ENCODE peak calls at places on chromosomes 16 and 17, in ten cellular contexts. Q, P, X, O, Y, R, M, N, J and G are unnamed samples.

GRCh38 chr17:36937961-36938565 is 788 bp downstream of the LHX1 start:
- DNase-seq in J (peak; percentile 76), O (no peak), Q (no peak), Y (no peak), P (peak; percentile 51), N (peak; percentile 36), M (peak; percentile 69), R (no peak), X (peak; percentile 41), G (no peak)

GRCh38 chr16:88639231-88640038 is 1.1 kb downstream of the IL17C start:
- DNase-seq in J (peak; percentile 59), O (no peak), Y (no peak), X (no peak), P (peak; percentile 57), R (peak; percentile 81), M (peak; percentile 75), N (peak; percentile 53), Q (no peak), G (no peak)

GRCh38 chr16:56279132-56279531 is 87.8 kb downstream of the GNAO1 start:
- DNase-seq in M (no peak), J (no peak), P (no peak), X (no peak), Y (no peak), R (peak; percentile 16), O (peak; percentile 26), Q (no peak), N (no peak), G (peak; percentile 12)

GRCh38 chr16:74726736-74727135 is 26.1 kb upstream of the MLKL start:
- DNase-seq in J (no peak), O (peak; percentile 66), X (no peak), N (no peak), P (no peak), M (no peak), R (peak; percentile 61), Q (no peak), Y (no peak), G (peak; percentile 63)

GRCh38 chr16:56848955-56849689 is 15.9 kb upstream of the SLC12A3 start:
- DNase-seq in J (no peak), N (no peak), O (peak; percentile 64), Q (no peak), M (no peak), P (no peak), Y (no peak), X (peak; percentile 89), R (no peak), G (no peak)

GRCh38 chr17:78992542-78993212 is 13.0 kb upstream of the LGALS3BP start:
- DNase-seq in J (no peak), Y (no peak), N (peak; percentile 5), Q (no peak), P (no peak), R (peak; percentile 14), M (no peak), X (no peak), O (no peak), G (no peak)

GRCh38 chr16:69610356-69610755 is 44.6 kb downstream of the NFAT5 start:
- DNase-seq in O (no peak), X (peak; percentile 64), Q (no peak), J (peak; percentile 31), Y (no peak), M (peak; percentile 9), R (no peak), P (no peak), N (no peak), G (no peak)

GRCh38 chr17:62626719-62627218 is 701 bp upstream of the MRC2 start:
- DNase-seq in J (peak; percentile 89), P (no peak), R (peak; percentile 19), Y (no peak), N (peak; percentile 26), O (peak; percentile 51), M (peak; percentile 88), X (peak; percentile 82), Q (peak; percentile 70), G (no peak)

GRCh38 chr17:4074831-4075495 is 67.9 kb downstream of the ZZEF1 start:
- DNase-seq in Y (no peak), R (no peak), X (peak; percentile 35), M (peak; percentile 61), P (peak; percentile 75), J (peak; percentile 44), N (no peak), O (peak; percentile 51), Q (no peak), G (peak; percentile 81)

GRCh38 chr17:27496005-27496404 is 39.8 kb downstream of the KSR1 start:
- DNase-seq in O (no peak), Q (no peak), X (no peak), M (no peak), N (no peak), R (no peak), P (no peak), Y (no peak), J (no peak), G (peak; percentile 53)

GRCh38 chr17:10626378-10626777 is 30.7 kb downstream of the MYH3 start:
- DNase-seq in O (no peak), J (no peak), N (no peak), P (no peak), Y (no peak), Q (no peak), X (no peak), R (no peak), M (no peak), G (no peak)
- TF ChIP-seq CTCF in O (no peak), J (no peak), N (no peak), P (no peak), Y (no peak), Q (no peak), X (no peak), R (no peak), M (no peak), G (no peak)

GRCh38 chr16:72008424-72009216 is at the start of gene DHODH:
- DNase-seq in Q (peak; percentile 97), J (peak; percentile 99), Y (peak; percentile 89), N (peak; percentile 98), M (peak; percentile 99), R (peak; percentile 96), P (peak; percentile 98), X (peak; percentile 98), O (peak; percentile 94), G (peak; percentile 99)
- TF ChIP-seq CTCF in Q (no peak), J (no peak), Y (no peak), N (peak; percentile 34), M (no peak), R (no peak), P (no peak), X (no peak), O (no peak), G (no peak)

GRCh38 chr17:63950940-63951907 is 19.1 kb upstream of the CD79B start:
- DNase-seq in O (peak; percentile 82), Y (no peak), Q (no peak), P (peak; percentile 80), R (peak; percentile 87), M (no peak), J (no peak), X (no peak), N (peak; percentile 81), G (peak; percentile 77)
- TF ChIP-seq CTCF in O (peak; percentile 93), Y (no peak), Q (no peak), P (peak; percentile 60), R (peak; percentile 66), M (peak; percentile 48), J (peak; percentile 41), X (peak; percentile 12), N (peak; percentile 63), G (peak; percentile 74)

GRCh38 chr16:23755484-23755809 is 621 bp downstream of the CHP2 start:
- DNase-seq in P (no peak), X (no peak), Q (no peak), M (no peak), N (no peak), O (no peak), Y (no peak), J (no peak), R (no peak), G (no peak)

GRCh38 chr16:23757116-23757515 is 2.3 kb downstream of the CHP2 start:
- DNase-seq in P (no peak), J (no peak), Y (no peak), R (no peak), M (no peak), N (no peak), Q (no peak), O (no peak), X (no peak), G (no peak)

GRCh38 chr16:23754594-23755483 is at the start of gene CHP2:
- DNase-seq in Y (no peak), P (peak; percentile 19), Q (no peak), X (no peak), M (peak; percentile 58), J (peak; percentile 23), O (no peak), R (peak; percentile 88), N (peak; percentile 7), G (no peak)

GRCh38 chr16:23753908-23754593 is 775 bp upstream of the CHP2 start:
- DNase-seq in Y (no peak), X (no peak), O (no peak), J (peak; percentile 72), M (no peak), N (no peak), R (no peak), P (no peak), Q (no peak), G (no peak)

DNA sequence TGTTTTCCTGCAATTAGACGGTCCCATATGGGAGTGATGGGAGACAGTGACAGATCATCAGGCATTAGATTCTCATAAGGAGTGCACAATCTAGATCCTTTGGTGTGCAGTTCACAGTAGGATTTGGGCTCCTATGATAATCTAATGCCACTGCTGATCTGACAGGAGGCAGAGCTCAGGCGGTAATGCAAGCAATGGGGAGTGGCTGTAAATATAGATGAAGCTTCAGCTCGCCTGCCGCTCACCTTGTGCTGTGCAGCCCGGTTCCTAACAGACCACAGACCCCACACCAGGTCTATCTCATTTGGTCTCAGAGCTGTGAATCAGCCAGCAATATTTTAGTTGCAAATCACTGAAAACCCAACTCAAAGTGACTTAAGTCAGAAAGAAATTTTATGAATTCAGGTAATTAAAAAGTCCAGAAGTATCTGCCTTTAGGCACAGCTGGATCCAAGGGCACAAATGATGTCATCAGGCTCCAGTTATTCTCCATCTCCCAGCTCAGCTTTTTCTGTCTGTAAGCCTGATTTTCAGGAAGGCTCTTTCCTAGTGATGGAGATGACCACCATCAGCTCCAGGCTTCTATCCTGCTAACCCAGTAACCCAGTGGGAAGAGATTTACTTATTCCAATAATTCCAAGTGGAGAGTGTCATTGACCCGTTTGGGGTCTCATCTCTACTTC is 3.3 kb downstream of the CHP2 start:
- DNase-seq in Y (no peak), X (no peak), M (no peak), N (no peak), J (no peak), R (no peak), Q (no peak), P (no peak), O (no peak), G (no peak)
- TF ChIP-seq CTCF in Y (no peak), X (no peak), M (no peak), N (no peak), J (no peak), R (no peak), Q (no peak), P (no peak), O (no peak), G (no peak)